ENCODE peak calls at places on chromosomes 11 and 22, in six cellular contexts. H, T, P, R, A and F are unnamed samples.

GRCh38 chr11:86874314-86875056 is 74.1 kb downstream of the PRSS23 start:
- DNase-seq in H (no peak), R (no peak), T (no peak), P (no peak), A (no peak), F (no peak)

GRCh38 chr11:125062931-125063428 is at the start of gene SLC37A2:
- DNase-seq in R (peak; percentile 68), A (peak; percentile 56), H (peak; percentile 84), T (peak; percentile 41), P (peak; percentile 70), F (peak; percentile 51)

GRCh38 chr11:68583047-68583446 is 101.3 kb upstream of the GAL start:
- DNase-seq in H (no peak), A (no peak), T (no peak), R (no peak), P (no peak), F (no peak)

GRCh38 chr11:12863605-12864121 is 145.5 kb upstream of the RASSF10 start:
- DNase-seq in P (no peak), H (no peak), T (no peak), R (no peak), A (no peak), F (no peak)

GRCh38 chr11:68441466-68442230 is 18.9 kb upstream of the PPP6R3 start:
- DNase-seq in R (no peak), T (no peak), A (no peak), H (no peak), P (no peak), F (no peak)

GRCh38 chr22:41286639-41287091 is 678 bp upstream of the RANGAP1 start:
- DNase-seq in A (peak; percentile 46), H (no peak), R (no peak), P (no peak), T (peak; percentile 16), F (peak; percentile 82)

GRCh38 chr11:66068923-66069714 is 953 bp upstream of the PACS1 start:
- DNase-seq in R (peak; percentile 68), H (no peak), P (peak; percentile 40), A (peak; percentile 76), T (peak; percentile 28), F (peak; percentile 38)

GRCh38 chr11:114250993-114251796 is 45.0 kb upstream of the NNMT start:
- DNase-seq in H (no peak), A (peak; percentile 58), T (peak; percentile 79), R (no peak), P (peak; percentile 61), F (peak; percentile 24)

GRCh38 chr11:44104472-44105294 is 9.2 kb downstream of the EXT2 start:
- DNase-seq in T (no peak), P (no peak), H (no peak), R (no peak), A (no peak), F (no peak)

GRCh38 chr22:38419864-38420172 is 35.2 kb downstream of the KCNJ4 start:
- DNase-seq in R (no peak), P (no peak), A (no peak), H (no peak), T (no peak), F (no peak)

GRCh38 chr11:9206496-9206895 is 58.7 kb downstream of the DENND5A start:
- DNase-seq in H (no peak), R (no peak), P (no peak), A (no peak), T (no peak), F (no peak)

GRCh38 chr11:35491231-35491871 is 34.1 kb downstream of the PAMR1 start:
- DNase-seq in P (no peak), A (no peak), R (no peak), H (no peak), T (no peak), F (no peak)

GRCh38 chr11:121452609-121453150 is at the start of gene SORL1-AS1:
- DNase-seq in T (no peak), H (no peak), P (no peak), R (no peak), A (peak; percentile 37), F (peak; percentile 73)

GRCh38 chr22:25763239-25763777 is 21.3 kb downstream of the MYO18B start:
- DNase-seq in R (no peak), P (no peak), H (no peak), T (no peak), A (no peak), F (no peak)

GRCh38 chr11:85628771-85629341 is 463 bp downstream of the TMEM126B start:
- DNase-seq in P (no peak), R (no peak), A (no peak), T (no peak), H (no peak), F (no peak)

GRCh38 chr11:122095950-122096942 is 19.8 kb downstream of the BLID start:
- DNase-seq in T (no peak), P (no peak), R (no peak), A (no peak), H (no peak), F (no peak)

GRCh38 chr11:22725079-22725478 is 58.7 kb downstream of the GAS2 start:
- DNase-seq in T (no peak), P (no peak), R (no peak), H (no peak), A (no peak), F (no peak)

GRCh38 chr11:79119491-79120284 is 321.1 kb downstream of the TENM4 start:
- DNase-seq in A (peak; percentile 84), R (no peak), P (no peak), H (no peak), T (no peak), F (no peak)

GRCh38 chr11:69721745-69722144 is 17.9 kb upstream of the FGF19 start:
- DNase-seq in A (no peak), R (no peak), P (no peak), T (no peak), H (no peak), F (no peak)

GRCh38 chr22:37186228-37186996 is 1.6 kb downstream of the C1QTNF6 start:
- DNase-seq in R (no peak), T (peak; percentile 46), H (peak; percentile 26), P (peak; percentile 11), A (no peak), F (peak; percentile 76)

GRCh38 chr11:45771942-45772522 is 32.9 kb upstream of the SLC35C1 start:
- DNase-seq in P (peak; percentile 87), H (peak; percentile 90), A (peak; percentile 89), T (peak; percentile 66), R (peak; percentile 83), F (peak; percentile 75)

GRCh38 chr11:126799974-126800373 is 200.6 kb downstream of the KIRREL3 start:
- DNase-seq in P (no peak), T (no peak), A (no peak), H (no peak), R (no peak), F (no peak)

GRCh38 chr11:82791779-82792178 is 58.1 kb upstream of the FAM181B start:
- DNase-seq in R (no peak), P (no peak), T (no peak), A (no peak), H (no peak), F (no peak)

GRCh38 chr11:14500181-14500651 is 605 bp upstream of the COPB1 start:
- DNase-seq in T (peak; percentile 35), H (peak; percentile 66), P (peak; percentile 50), R (peak; percentile 39), A (peak; percentile 77), F (peak; percentile 69)

GRCh38 chr11:44747339-44747738 is 20.6 kb downstream of the TSPAN18 start:
- DNase-seq in T (no peak), P (no peak), A (no peak), R (no peak), H (no peak), F (peak; percentile 43)

GRCh38 chr11:67563354-67564114 is 20.1 kb upstream of the GSTP1 start:
- DNase-seq in T (peak; percentile 33), R (peak; percentile 75), H (no peak), A (peak; percentile 80), P (peak; percentile 50), F (no peak)

GRCh38 chr11:78797559-78797958 is 222.9 kb upstream of the NARS2 start:
- DNase-seq in A (no peak), H (no peak), R (no peak), P (no peak), T (no peak), F (no peak)

GRCh38 chr22:45205624-45205925 is 35.1 kb downstream of the KIAA0930 start:
- DNase-seq in P (no peak), H (no peak), T (no peak), R (no peak), A (no peak), F (no peak)

GRCh38 chr11:14904745-14905103 is 12.7 kb upstream of the CYP2R1 start:
- DNase-seq in R (peak; percentile 86), A (peak; percentile 90), T (peak; percentile 67), H (peak; percentile 90), P (peak; percentile 87), F (peak; percentile 68)

GRCh38 chr11:92844197-92844596 is 125.3 kb upstream of the MTNR1B start:
- DNase-seq in T (no peak), H (no peak), R (no peak), P (no peak), A (no peak), F (no peak)

GRCh38 chr22:37309221-37310074 is 27.1 kb downstream of the CYTH4 start:
- DNase-seq in R (no peak), A (no peak), H (no peak), P (no peak), T (no peak), F (peak; percentile 61)

GRCh38 chr11:109960831-109961230 is 132.4 kb upstream of the ZC3H12C start:
- DNase-seq in R (peak; percentile 44), P (peak; percentile 63), H (no peak), A (peak; percentile 93), T (peak; percentile 58), F (no peak)

GRCh38 chr22:44219101-44219870 is 38.6 kb downstream of the PARVG start:
- DNase-seq in R (no peak), P (no peak), T (no peak), H (no peak), A (no peak), F (no peak)

GRCh38 chr11:83793332-83793731 is 507.2 kb upstream of the CCDC90B start:
- DNase-seq in T (no peak), A (no peak), P (no peak), H (no peak), R (no peak), F (no peak)

GRCh38 chr11:72679869-72680268 is 5.6 kb upstream of the PDE2A start:
- DNase-seq in T (no peak), P (no peak), R (no peak), A (no peak), H (no peak), F (no peak)

GRCh38 chr11:11856638-11857037 is 14.9 kb downstream of the USP47 start:
- DNase-seq in P (no peak), A (no peak), R (no peak), H (no peak), T (no peak), F (peak; percentile 55)
- H3K4me1 ChIP-seq in P (peaks cover 86% of the 10 kb centered on the region), A (peaks cover 22% of the 10 kb centered on the region), R (peaks cover 14% of the 10 kb centered on the region), H (peaks cover 69% of the 10 kb centered on the region), T (peaks cover 79% of the 10 kb centered on the region), F (peaks cover 73% of the 10 kb centered on the region)

GRCh38 chr11:128759168-128759567 is 65.3 kb downstream of the FLI1 start:
- DNase-seq in H (no peak), T (no peak), P (no peak), R (no peak), A (no peak), F (no peak)
- H3K4me3 ChIP-seq in H (no peak overlapping the region), T (no peak overlapping the region), P (no peak overlapping the region), R (no peak overlapping the region), A (no peak overlapping the region), F (no peak overlapping the region)

GRCh38 chr11:28460348-28460747 is 352.2 kb downstream of the METTL15 start:
- DNase-seq in H (no peak), A (no peak), P (no peak), T (no peak), R (no peak), F (no peak)
- H3K4me1 ChIP-seq in H (no peaks in the 10 kb centered on the region), A (no peaks in the 10 kb centered on the region), P (no peaks in the 10 kb centered on the region), T (no peaks in the 10 kb centered on the region), R (no peaks in the 10 kb centered on the region), F (no peaks in the 10 kb centered on the region)

GRCh38 chr11:111335596-111335995 is 37.2 kb downstream of the POU2AF3 start:
- DNase-seq in T (no peak), P (no peak), H (no peak), R (no peak), A (no peak), F (no peak)
- H3K4me3 ChIP-seq in T (no peak overlapping the region), P (no peak overlapping the region), H (no peak overlapping the region), R (no peak overlapping the region), A (no peak overlapping the region), F (no peak overlapping the region)